ENCODE peak calls at places on chromosomes 12 and 14, in five cellular contexts. One of them, this sample, is unnamed. For H3K4me1, the result is how much of the 10 kb centered on the place peaks cover.

GRCh38 chr12:108125073-108125472 is 4.0 kb upstream of the WSCD2 start:
- DNase-seq in SK-N-SH: no peak
- DNase-seq in GM23338: no peak
- DNase-seq in GM12878: no peak
- DNase-seq in K562: no peak
- DNase-seq in this sample: no peak

GRCh38 chr14:45902241-45902640 is 649.2 kb upstream of the MIS18BP1 start:
- DNase-seq in SK-N-SH: no peak
- DNase-seq in GM23338: no peak
- DNase-seq in GM12878: no peak
- DNase-seq in K562: no peak
- DNase-seq in this sample: no peak

GRCh38 chr12:117148642-117149041 is 41.6 kb downstream of the FBXO21 start:
- DNase-seq in SK-N-SH: no peak
- DNase-seq in GM23338: no peak
- DNase-seq in GM12878: no peak
- DNase-seq in K562: peak
- DNase-seq in this sample: no peak

GRCh38 chr14:100317897-100318808 is 5.0 kb upstream of the SLC25A47 start:
- DNase-seq in SK-N-SH: peak
- DNase-seq in GM23338: peak
- DNase-seq in GM12878: no peak
- DNase-seq in K562: peak
- DNase-seq in this sample: no peak

GRCh38 chr14:51520087-51520486 is 131.6 kb upstream of the FRMD6 start:
- DNase-seq in SK-N-SH: no peak
- DNase-seq in GM23338: no peak
- DNase-seq in GM12878: no peak
- DNase-seq in K562: no peak
- DNase-seq in this sample: no peak

GRCh38 chr12:2185751-2186341 is 133.1 kb downstream of the CACNA1C start:
- DNase-seq in SK-N-SH: no peak
- DNase-seq in GM23338: no peak
- DNase-seq in GM12878: no peak
- DNase-seq in K562: no peak
- DNase-seq in this sample: no peak

GRCh38 chr14:50351016-50351415 is 38.9 kb downstream of the DMAC2L start:
- DNase-seq in SK-N-SH: no peak
- DNase-seq in GM23338: no peak
- DNase-seq in GM12878: no peak
- DNase-seq in K562: no peak
- DNase-seq in this sample: no peak

GRCh38 chr14:22896351-22896750 is 13.3 kb downstream of the REM2 start:
- DNase-seq in SK-N-SH: no peak
- DNase-seq in GM23338: no peak
- DNase-seq in GM12878: no peak
- DNase-seq in K562: no peak
- DNase-seq in this sample: no peak

GRCh38 chr12:78584695-78585094 is 279.9 kb upstream of the SYT1 start:
- DNase-seq in SK-N-SH: no peak
- DNase-seq in GM23338: peak
- DNase-seq in GM12878: no peak
- DNase-seq in K562: no peak
- DNase-seq in this sample: no peak

GRCh38 chr12:104505095-104505819 is 48.5 kb downstream of the CHST11 start:
- DNase-seq in SK-N-SH: no peak
- DNase-seq in GM23338: no peak
- DNase-seq in GM12878: peak
- DNase-seq in K562: no peak
- DNase-seq in this sample: no peak

GRCh38 chr12:128848371-128848770 is 4.9 kb upstream of the GLT1D1 start:
- DNase-seq in SK-N-SH: no peak
- DNase-seq in GM23338: no peak
- DNase-seq in GM12878: no peak
- DNase-seq in K562: no peak
- DNase-seq in this sample: no peak

GRCh38 chr14:53619625-53620324 is 336.9 kb downstream of the BMP4 start:
- DNase-seq in SK-N-SH: no peak
- DNase-seq in GM23338: no peak
- DNase-seq in GM12878: no peak
- DNase-seq in K562: no peak
- DNase-seq in this sample: no peak

GRCh38 chr12:12975322-12976077 is 23.5 kb upstream of the GPRC5D start:
- DNase-seq in SK-N-SH: peak
- DNase-seq in GM23338: peak
- DNase-seq in GM12878: no peak
- DNase-seq in K562: peak
- DNase-seq in this sample: no peak
- TF ChIP-seq REST in SK-N-SH: no peak
- TF ChIP-seq REST in GM23338: no peak
- TF ChIP-seq REST in GM12878: no peak
- TF ChIP-seq REST in K562: no peak
- TF ChIP-seq REST in this sample: no peak

DNA sequence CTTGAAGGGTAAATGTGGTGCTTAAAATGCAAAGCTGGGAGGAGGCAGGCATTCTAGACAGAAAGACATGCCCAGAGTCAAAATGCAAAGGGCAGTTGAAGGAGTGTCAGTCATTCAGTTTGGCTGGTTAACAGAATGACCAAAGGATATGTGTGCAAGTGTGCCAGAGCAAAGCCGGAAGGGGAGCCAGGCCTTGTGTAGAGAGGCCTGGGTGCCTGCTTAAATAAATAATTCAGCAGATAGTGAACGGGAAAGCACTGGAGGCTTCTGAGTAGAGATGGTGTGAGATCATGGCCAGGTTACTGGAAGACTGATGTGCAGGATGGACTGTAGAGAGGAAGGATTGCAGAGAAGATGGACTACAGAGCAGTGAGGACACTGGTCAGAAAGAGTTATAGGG is 244.9 kb downstream of the PRKD1 start:
- DNase-seq in SK-N-SH: no peak
- DNase-seq in GM23338: no peak
- DNase-seq in GM12878: no peak
- DNase-seq in K562: no peak
- DNase-seq in this sample: no peak
- TF ChIP-seq POLR2AphosphoS5 in SK-N-SH: no peak
- TF ChIP-seq POLR2AphosphoS5 in GM23338: no peak
- TF ChIP-seq POLR2AphosphoS5 in GM12878: no peak
- TF ChIP-seq POLR2AphosphoS5 in K562: no peak
- TF ChIP-seq POLR2AphosphoS5 in this sample: no peak

DNA sequence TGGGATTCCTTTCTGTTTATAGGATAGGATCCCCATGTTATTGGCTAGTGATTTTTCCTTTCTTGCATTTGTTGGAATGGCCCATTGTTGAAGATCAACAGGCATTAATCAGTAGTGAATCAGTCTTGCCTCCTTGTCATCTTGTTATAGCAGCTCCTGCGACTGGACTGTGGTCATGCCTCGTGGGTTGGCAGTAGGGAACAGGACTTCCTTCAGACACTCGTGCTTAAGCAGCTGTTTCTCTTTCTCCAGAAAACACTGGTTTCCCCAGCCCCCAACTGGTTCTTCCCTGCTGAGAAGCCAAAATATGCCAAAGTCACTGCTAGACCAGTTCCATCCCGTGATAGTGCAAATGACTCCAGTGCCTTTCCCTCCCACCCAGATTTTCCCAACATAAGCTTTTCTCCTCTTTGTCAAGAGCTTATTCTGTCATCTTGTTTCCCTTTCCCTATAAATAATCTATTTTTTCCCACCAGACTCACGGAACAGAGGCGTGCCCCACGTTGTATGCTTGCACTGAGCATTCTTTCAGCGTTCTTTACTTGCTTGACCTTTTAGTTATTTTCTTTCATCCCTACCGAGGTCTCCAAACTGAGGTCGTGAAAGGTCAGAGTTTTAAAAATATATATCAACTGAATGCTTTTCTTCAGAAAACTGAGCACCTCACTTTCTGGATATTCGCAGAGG is 83.5 kb downstream of the SAMD4A start:
- DNase-seq in SK-N-SH: no peak
- DNase-seq in GM23338: peak
- DNase-seq in GM12878: no peak
- DNase-seq in K562: no peak
- DNase-seq in this sample: no peak
- H3K4me1 ChIP-seq in SK-N-SH: under half
- H3K4me1 ChIP-seq in GM23338: under half
- H3K4me1 ChIP-seq in GM12878: under half
- H3K4me1 ChIP-seq in K562: under half
- H3K4me1 ChIP-seq in this sample: under half

GRCh38 chr14:66657780-66658179 is 149.8 kb downstream of the GPHN start:
- DNase-seq in SK-N-SH: no peak
- DNase-seq in GM23338: no peak
- DNase-seq in GM12878: no peak
- DNase-seq in K562: no peak
- DNase-seq in this sample: no peak

GRCh38 chr14:66662374-66662773 is 154.4 kb downstream of the GPHN start:
- DNase-seq in SK-N-SH: no peak
- DNase-seq in GM23338: peak
- DNase-seq in GM12878: no peak
- DNase-seq in K562: no peak
- DNase-seq in this sample: no peak
- TF ChIP-seq REST in SK-N-SH: no peak
- TF ChIP-seq REST in GM23338: no peak
- TF ChIP-seq REST in GM12878: no peak
- TF ChIP-seq REST in K562: no peak
- TF ChIP-seq REST in this sample: no peak

GRCh38 chr12:122665349-122665748 is 37.8 kb downstream of the HCAR2 start:
- DNase-seq in SK-N-SH: no peak
- DNase-seq in GM23338: no peak
- DNase-seq in GM12878: no peak
- DNase-seq in K562: no peak
- DNase-seq in this sample: no peak
- TF ChIP-seq POLR2AphosphoS5 in SK-N-SH: no peak
- TF ChIP-seq POLR2AphosphoS5 in GM23338: no peak
- TF ChIP-seq POLR2AphosphoS5 in GM12878: no peak
- TF ChIP-seq POLR2AphosphoS5 in K562: no peak
- TF ChIP-seq POLR2AphosphoS5 in this sample: no peak

This sample was measured in Panc1.